ENCODE peak calls at places on chromosomes 16 and 17, in six cellular contexts. K, H, G, R, W and L are unnamed samples.

GRCh38 chr17:11719852-11720251 is 121.6 kb downstream of the DNAH9 start:
- DNase-seq in K (no peak), R (no peak), W (no peak), H (no peak), G (no peak), L (no peak)

GRCh38 chr16:22628994-22629393 is 118.3 kb downstream of the NPIPB5 start:
- DNase-seq in R (no peak), K (no peak), W (no peak), H (no peak), G (no peak), L (no peak)

GRCh38 chr16:29816694-29817441 is 916 bp downstream of the PAGR1 start:
- DNase-seq in K (peak), G (peak), H (peak), W (peak), R (no peak), L (no peak)

GRCh38 chr16:86324320-86324719 is 186.0 kb upstream of the FOXF1 start:
- DNase-seq in W (no peak), R (no peak), H (no peak), K (no peak), G (no peak), L (no peak)

GRCh38 chr17:17844079-17844478 is 7.3 kb upstream of the SREBF1 start:
- DNase-seq in H (no peak), K (no peak), G (no peak), W (no peak), R (no peak), L (no peak)

GRCh38 chr17:27217631-27218030 is 76.3 kb upstream of the WSB1 start:
- DNase-seq in G (no peak), R (no peak), K (no peak), H (no peak), W (no peak), L (no peak)

GRCh38 chr17:67079481-67079880 is 35.1 kb downstream of the CACNG1 start:
- DNase-seq in H (no peak), R (no peak), G (no peak), K (no peak), W (no peak), L (no peak)

GRCh38 chr16:66416981-66417700 is 10.0 kb upstream of the BEAN1 start:
- DNase-seq in K (no peak), H (no peak), W (no peak), G (no peak), R (no peak), L (no peak)

GRCh38 chr17:41199421-41200098 is 9.9 kb downstream of the KRTAP9-1 start:
- DNase-seq in K (no peak), H (no peak), G (no peak), W (no peak), R (no peak), L (no peak)

GRCh38 chr17:2386400-2387085 is 14.3 kb downstream of the MNT start:
- DNase-seq in R (no peak), K (no peak), G (no peak), H (peak), W (no peak), L (no peak)

GRCh38 chr17:9189870-9190269 is 168.6 kb downstream of the NTN1 start:
- DNase-seq in G (no peak), R (no peak), W (no peak), H (no peak), K (no peak), L (no peak)

GRCh38 chr17:40598021-40598927 is 33.0 kb upstream of the CCR7 start:
- DNase-seq in H (no peak), K (no peak), G (no peak), R (no peak), W (no peak), L (no peak)

GRCh38 chr16:19432429-19432828 is 14.7 kb downstream of the TMC5 start:
- DNase-seq in R (no peak), H (peak), W (no peak), K (peak), G (no peak), L (no peak)

GRCh38 chr16:88626646-88627045 is 11.7 kb upstream of the IL17C start:
- DNase-seq in W (no peak), R (no peak), G (no peak), H (no peak), K (no peak), L (no peak)

GRCh38 chr16:27547134-27547533 is 2.6 kb downstream of the GTF3C1 start:
- DNase-seq in W (peak), G (no peak), K (no peak), H (peak), R (no peak), L (no peak)

GRCh38 chr17:78664476-78665384 is 87.5 kb upstream of the DNAH17 start:
- DNase-seq in R (no peak), K (no peak), H (no peak), W (peak), G (no peak), L (no peak)

GRCh38 chr16:54285414-54286066 is 1.0 kb downstream of the IRX3 start:
- DNase-seq in K (no peak), R (no peak), H (no peak), G (no peak), W (peak), L (no peak)

GRCh38 chr17:50589112-50589712 is 28.7 kb downstream of the CACNA1G start:
- DNase-seq in G (no peak), R (no peak), W (no peak), H (no peak), K (no peak), L (no peak)

GRCh38 chr17:17959520-17960361 is 12.5 kb downstream of the TOM1L2 start:
- DNase-seq in G (no peak), R (no peak), H (no peak), W (no peak), K (no peak), L (no peak)

GRCh38 chr17:80945736-80946135 is 45.9 kb upstream of the CHMP6 start:
- DNase-seq in W (no peak), G (no peak), R (no peak), H (peak), K (no peak), L (no peak)

GRCh38 chr17:44565866-44566443 is 8.7 kb downstream of the FZD2 start:
- DNase-seq in K (no peak), W (no peak), G (no peak), H (no peak), R (no peak), L (no peak)